ENCODE peak calls at places on chromosome 10, in seven cellular contexts. V is neural progenitor cell, N is fibroblast of lung, X is PC-3, I is SK-N-SH, P is IMR-90, E is kidney. S is an unnamed sample. For H3K9me3, the result is how much of the 10 kb centered on the place peaks cover.

GRCh38 chr10:131168238-131168875 is 143.2 kb downstream of the TCERG1L start:
- DNase-seq in N (no peak), V (no peak), I (no peak), P (no peak), X (no peak), E (no peak), S (peak)

GRCh38 chr10:68647928-68648327 is 73.1 kb upstream of the CCAR1 start:
- DNase-seq in E (no peak), N (peak), I (no peak), X (peak), V (no peak), P (peak), S (no peak)

GRCh38 chr10:48691812-48692528 is 7.3 kb downstream of the WDFY4 start:
- DNase-seq in P (no peak), N (no peak), X (no peak), I (peak), E (no peak), V (no peak), S (peak)

GRCh38 chr10:34960983-34961382 is 129.2 kb downstream of the CUL2 start:
- DNase-seq in N (no peak), V (no peak), P (peak), E (peak), X (peak), I (peak), S (no peak)

GRCh38 chr10:125768217-125768616 is 7.4 kb downstream of the MMP21 start:
- DNase-seq in N (peak), E (no peak), P (peak), X (no peak), V (peak), I (peak), S (no peak)

GRCh38 chr10:99370993-99371392 is 41.8 kb downstream of the CNNM1 start:
- DNase-seq in N (no peak), V (peak), E (no peak), I (peak), P (peak), X (no peak), S (no peak)

GRCh38 chr10:22736134-22736533 is 21.8 kb upstream of the PIP4K2A start:
- DNase-seq in I (no peak), V (no peak), X (peak), P (peak), E (no peak), N (peak), S (no peak)

GRCh38 chr10:95832216-95833037 is 75.3 kb upstream of the CC2D2B start:
- DNase-seq in V (no peak), I (no peak), N (no peak), X (no peak), E (no peak), P (no peak), S (no peak)

GRCh38 chr10:86254526-86255174 is 111.9 kb downstream of the GRID1 start:
- DNase-seq in X (peak), I (peak), N (no peak), P (no peak), E (no peak), V (no peak), S (peak)

GRCh38 chr10:125006921-125007391 is 65.0 kb downstream of the ZRANB1 start:
- DNase-seq in I (peak), N (no peak), X (no peak), E (peak), V (no peak), P (peak), S (no peak)

GRCh38 chr10:17805440-17805839 is 3.7 kb upstream of the MRC1 start:
- DNase-seq in P (no peak), V (no peak), E (no peak), I (no peak), N (no peak), X (no peak), S (no peak)

GRCh38 chr10:71597821-71598498 is 121.6 kb downstream of the C10orf105 start:
- DNase-seq in P (no peak), V (no peak), E (peak), X (no peak), I (no peak), N (no peak), S (no peak)

GRCh38 chr10:36254191-36254590 is 612.1 kb upstream of the FZD8 start:
- DNase-seq in X (peak), N (no peak), P (peak), I (no peak), V (no peak), E (peak), S (no peak)

GRCh38 chr10:62924344-62924748 is 108.2 kb upstream of the EGR2 start:
- DNase-seq in P (no peak), E (peak), I (peak), X (no peak), N (no peak), V (peak), S (peak)

GRCh38 chr10:97494151-97494550 is 4.1 kb downstream of the MMS19 start:
- DNase-seq in N (no peak), V (no peak), P (no peak), X (no peak), E (no peak), I (no peak), S (no peak)

GRCh38 chr10:6163364-6164270 is 39.1 kb upstream of the PFKFB3 start:
- DNase-seq in X (peak), P (peak), N (peak), V (peak), I (peak), E (peak), S (peak)

GRCh38 chr10:4141471-4141870 is 356.5 kb upstream of the KLF6 start:
- DNase-seq in N (peak), P (peak), X (no peak), E (no peak), I (no peak), V (peak), S (peak)

GRCh38 chr10:35307297-35307696 is 29.0 kb upstream of the CCNY start:
- DNase-seq in I (no peak), N (peak), X (peak), V (no peak), E (no peak), P (peak), S (no peak)

GRCh38 chr10:104076743-104077160 is 8.9 kb downstream of the COL17A1 start:
- DNase-seq in E (no peak), V (peak), N (no peak), P (peak), X (peak), I (no peak), S (peak)

GRCh38 chr10:131448171-131448570 is 136.7 kb upstream of the TCERG1L start:
- DNase-seq in P (no peak), I (no peak), N (no peak), V (no peak), E (peak), X (no peak), S (peak)

GRCh38 chr10:121293121-121293520 is 305.1 kb downstream of the FGFR2 start:
- DNase-seq in E (no peak), N (no peak), X (no peak), P (no peak), I (no peak), V (no peak), S (no peak)

GRCh38 chr10:113084031-113084430 is 134.0 kb downstream of the TCF7L2 start:
- DNase-seq in I (no peak), N (no peak), V (no peak), E (no peak), X (no peak), P (peak), S (no peak)

GRCh38 chr10:22222236-22223190 is 4.7 kb upstream of the EBLN1 start:
- DNase-seq in X (no peak), E (no peak), N (no peak), V (no peak), I (no peak), P (no peak), S (no peak)

GRCh38 chr10:28496481-28496961 is 36.4 kb upstream of the WAC start:
- DNase-seq in P (no peak), X (peak), N (no peak), E (no peak), V (no peak), I (no peak), S (no peak)

GRCh38 chr10:74822583-74823089 is 3.8 kb upstream of the KAT6B start:
- DNase-seq in E (no peak), V (no peak), N (peak), P (peak), X (peak), I (no peak), S (no peak)

DNA sequence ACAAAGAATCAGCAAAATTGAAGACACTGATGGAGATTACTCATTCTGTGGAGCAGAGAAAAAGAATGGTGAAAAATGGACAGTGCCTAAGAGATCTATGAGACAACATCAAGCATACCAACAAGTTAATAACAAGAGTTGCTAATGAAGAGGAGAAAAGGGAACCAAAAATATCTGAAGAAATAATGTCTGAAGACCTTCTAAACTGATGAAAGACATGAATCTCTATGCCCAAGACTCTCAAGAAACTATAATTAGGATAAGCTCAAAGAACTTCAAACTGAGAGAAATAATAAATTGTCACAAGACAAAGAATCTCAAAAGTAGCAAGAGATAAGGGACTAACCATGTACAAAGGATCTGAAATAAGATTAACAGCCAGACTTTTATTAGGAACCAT is 93.4 kb downstream of the ZNF33B start:
- DNase-seq in E (no peak), V (no peak), X (no peak), N (no peak), I (no peak), P (no peak), S (no peak)
- H3K9me3 ChIP-seq in E (under half), V (under half), X (under half), N (under half), I (under half), P (under half), S (under half)

GRCh38 chr10:88243202-88243744 is 339.8 kb downstream of the RNLS start:
- DNase-seq in P (no peak), I (no peak), V (no peak), E (no peak), N (no peak), X (no peak), S (no peak)

GRCh38 chr10:88241501-88241900 is 341.6 kb downstream of the RNLS start:
- DNase-seq in N (no peak), V (no peak), E (no peak), I (no peak), X (no peak), P (no peak), S (no peak)

GRCh38 chr10:88245974-88246511 is 337.1 kb downstream of the RNLS start:
- DNase-seq in P (peak), E (no peak), I (no peak), X (no peak), N (peak), V (no peak), S (no peak)

GRCh38 chr10:88243847-88244730 is 339.0 kb downstream of the RNLS start:
- DNase-seq in N (peak), V (no peak), P (peak), E (peak), I (peak), X (no peak), S (peak)

GRCh38 chr10:88244781-88245350 is 338.3 kb downstream of the RNLS start:
- DNase-seq in N (no peak), P (no peak), V (no peak), X (no peak), I (no peak), E (no peak), S (no peak)
- H3K9ac ChIP-seq in N (no peak), P (no peak), V (no peak), X (no peak), I (no peak), E (no peak), S (no peak)

GRCh38 chr10:61081331-61081730 is 137.3 kb upstream of the RHOBTB1 start:
- DNase-seq in P (no peak), N (peak), V (no peak), E (peak), X (no peak), I (no peak), S (no peak)
- TF ChIP-seq CTCF in P (no peak), N (no peak), V (no peak), E (no peak), X (no peak), I (no peak), S (no peak)

GRCh38 chr10:133110609-133111275 is 23.0 kb downstream of the ADGRA1 start:
- DNase-seq in E (no peak), P (no peak), X (no peak), I (no peak), V (no peak), N (no peak), S (no peak)
- H3K9me3 ChIP-seq in E (under half), P (under half), X (under half), I (under half), V (under half), N (under half), S (under half)

S was measured in endodermal cell.